ENCODE peak calls at places on chromosomes 12 and 14, in four cellular contexts. W is AG04449, F is endothelial cell of umbilical vein, Y is HFFc6. L is an unnamed sample.

GRCh38 chr12:122858591-122859302 is 23.5 kb downstream of the HIP1R start:
- DNase-seq in Y (no peak), W (no peak), F (no peak), L (no peak)

GRCh38 chr14:64986578-64987571 is at the start of gene FNTB:
- DNase-seq in Y (peak; percentile 96), F (peak; percentile 98), W (peak; percentile 88), L (peak; percentile 98)

GRCh38 chr12:119710374-119710773 is 42.4 kb downstream of the PRKAB1 start:
- DNase-seq in F (no peak), W (no peak), Y (no peak), L (no peak)

GRCh38 chr12:52207106-52207505 is 15.3 kb upstream of the KRT80 start:
- DNase-seq in F (no peak), Y (no peak), W (no peak), L (no peak)

GRCh38 chr12:103881261-103881660 is 40.2 kb upstream of the NT5DC3 start:
- DNase-seq in F (peak; percentile 7), Y (no peak), W (no peak), L (no peak)

GRCh38 chr14:54803926-54804719 is 98.5 kb downstream of the GCH1 start:
- DNase-seq in Y (no peak), F (no peak), W (no peak), L (no peak)

GRCh38 chr14:70188608-70189540 is at the start of gene SLC8A3:
- DNase-seq in F (peak; percentile 35), W (no peak), Y (peak; percentile 1), L (peak; percentile 32)

GRCh38 chr12:76680940-76681339 is 83.0 kb upstream of the ZDHHC17 start:
- DNase-seq in Y (peak; percentile 90), W (peak; percentile 72), F (no peak), L (peak; percentile 25)

GRCh38 chr12:104248444-104248843 is 32.9 kb downstream of the TXNRD1 start:
- DNase-seq in W (no peak), Y (no peak), F (no peak), L (no peak)

GRCh38 chr14:26199599-26200370 is 398.0 kb downstream of the NOVA1 start:
- DNase-seq in F (no peak), Y (no peak), W (no peak), L (peak; percentile 87)

GRCh38 chr12:12408265-12408690 is 51.4 kb downstream of the BORCS5 start:
- DNase-seq in F (no peak), W (no peak), Y (no peak), L (no peak)

GRCh38 chr12:50074936-50075807 is 10.0 kb upstream of the SMARCD1 start:
- DNase-seq in F (peak; percentile 82), W (no peak), Y (peak; percentile 81), L (peak; percentile 79)

GRCh38 chr12:113822986-113823385 is 143.1 kb downstream of the RBM19 start:
- DNase-seq in F (no peak), W (no peak), Y (no peak), L (no peak)

GRCh38 chr14:69405762-69406161 is 7.3 kb downstream of the SLC39A9 start:
- DNase-seq in F (no peak), Y (no peak), W (no peak), L (no peak)

GRCh38 chr12:51381226-51382079 is 9.8 kb downstream of the GALNT6 start:
- DNase-seq in Y (no peak), F (peak; percentile 68), W (no peak), L (peak; percentile 54)

GRCh38 chr12:69987453-69988102 is 162.6 kb downstream of the MYRFL start:
- DNase-seq in W (peak; percentile 84), Y (peak; percentile 83), F (peak; percentile 93), L (peak; percentile 82)

GRCh38 chr12:113586461-113586860 is 114.8 kb upstream of the LHX5 start:
- DNase-seq in F (no peak), W (no peak), Y (no peak), L (no peak)

GRCh38 chr12:69821441-69822204 is 3.4 kb upstream of the MYRFL start:
- DNase-seq in W (no peak), F (peak; percentile 91), Y (no peak), L (peak; percentile 91)

GRCh38 chr12:42976122-42976521 is 386.6 kb upstream of the PRICKLE1 start:
- DNase-seq in W (no peak), F (no peak), Y (no peak), L (no peak)

DNA sequence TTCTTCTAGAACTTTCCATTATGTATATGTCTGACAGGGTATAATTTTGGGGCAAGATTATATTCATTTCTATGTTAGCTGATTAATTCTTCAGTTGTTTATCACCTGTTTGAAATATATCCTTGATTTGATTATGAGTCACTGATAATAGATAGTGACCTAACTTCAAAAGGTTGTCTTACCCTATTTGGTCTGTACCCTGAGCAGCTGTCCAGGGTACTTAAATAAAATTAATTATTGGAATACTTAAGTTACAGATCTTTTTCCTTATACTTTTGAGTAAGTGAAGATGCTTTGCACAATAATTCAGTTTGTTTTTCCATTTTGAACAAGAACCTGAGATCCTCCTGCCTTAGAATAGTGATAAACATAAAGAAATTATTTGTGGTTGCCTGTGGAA is 13.2 kb upstream of the NPAS3 start:
- DNase-seq in F (no peak), Y (no peak), W (no peak), L (no peak)
- TF ChIP-seq CTCF in F (no peak), Y (no peak), W (no peak), L (no peak)

GRCh38 chr12:66169221-66170170 is at the start of gene TMBIM4:
- DNase-seq in F (peak; percentile 92), Y (peak; percentile 89), W (peak; percentile 65), L (peak; percentile 94)
- TF ChIP-seq CTCF in F (peak; percentile 63), Y (peak; percentile 78), W (peak; percentile 61), L (peak; percentile 34)

GRCh38 chr12:2013527-2014223 is 9.4 kb upstream of the DCP1B start:
- DNase-seq in W (no peak), Y (no peak), F (peak; percentile 44), L (no peak)

GRCh38 chr12:2009623-2010022 is 5.4 kb upstream of the DCP1B start:
- DNase-seq in F (no peak), W (no peak), Y (no peak), L (no peak)

GRCh38 chr12:2008677-2009076 is 4.4 kb upstream of the DCP1B start:
- DNase-seq in W (no peak), F (no peak), Y (no peak), L (peak; percentile 63)

GRCh38 chr12:2013111-2013510 is 8.9 kb upstream of the DCP1B start:
- DNase-seq in F (no peak), W (no peak), Y (no peak), L (no peak)

DNA sequence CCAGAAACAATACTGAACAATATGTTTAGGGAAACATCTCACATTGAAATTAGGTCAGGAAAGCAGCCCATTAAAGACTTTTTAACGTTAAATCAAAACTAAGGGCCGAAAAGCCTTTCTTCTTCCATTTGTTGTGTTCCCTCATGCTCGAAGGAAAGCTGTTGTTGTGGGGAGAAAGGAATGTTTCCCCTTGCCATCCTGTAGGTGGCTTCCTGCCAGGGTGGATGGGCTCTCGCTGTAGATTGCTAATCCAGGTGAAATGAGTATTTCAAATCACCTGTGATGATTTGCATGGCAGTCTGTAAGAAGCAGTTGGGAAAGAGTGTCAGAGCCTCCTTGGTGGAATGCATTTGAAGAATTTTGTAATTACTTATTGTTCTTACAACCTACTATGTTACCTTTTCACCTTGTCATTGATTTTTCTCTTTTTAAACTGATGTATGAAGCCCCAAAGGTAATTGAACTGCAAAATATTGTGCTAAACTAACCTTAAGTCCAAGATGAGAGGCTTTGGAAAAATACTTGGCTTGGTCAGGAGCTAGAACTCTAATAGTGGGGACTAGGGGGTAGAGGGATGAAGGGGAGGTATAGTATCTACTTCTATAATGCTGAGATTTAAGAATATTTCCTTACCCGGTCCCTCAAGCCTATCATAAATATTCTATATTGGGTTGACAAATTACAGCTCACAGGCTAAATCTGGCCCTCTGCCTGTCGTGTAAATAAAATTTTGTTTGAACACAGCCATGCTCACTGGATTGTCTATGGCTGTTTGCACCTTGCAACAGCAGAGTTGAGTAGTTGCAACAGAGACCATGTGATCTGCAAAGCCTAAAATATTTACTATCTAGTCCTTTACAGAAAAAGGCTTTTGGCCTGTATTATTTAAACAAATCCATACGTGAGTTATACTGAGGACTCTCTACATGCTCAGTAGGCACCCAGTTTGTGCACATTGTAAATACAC is 7.7 kb upstream of the DCP1B start:
- DNase-seq in F (no peak), Y (no peak), W (no peak), L (no peak)
- TF ChIP-seq CTCF in F (no peak), Y (no peak), W (no peak), L (no peak)

GRCh38 chr14:104593241-104593701 is 11.3 kb downstream of the TMEM179 start:
- DNase-seq in F (no peak), W (no peak), Y (no peak), L (no peak)
- TF ChIP-seq CTCF in F (no peak), W (no peak), Y (no peak), L (no peak)

GRCh38 chr12:132355742-132356681 is 26.6 kb upstream of the GALNT9 start:
- DNase-seq in F (no peak), W (no peak), Y (no peak), L (no peak)
- TF ChIP-seq CTCF in F (no peak), W (no peak), Y (no peak), L (no peak)

DNA sequence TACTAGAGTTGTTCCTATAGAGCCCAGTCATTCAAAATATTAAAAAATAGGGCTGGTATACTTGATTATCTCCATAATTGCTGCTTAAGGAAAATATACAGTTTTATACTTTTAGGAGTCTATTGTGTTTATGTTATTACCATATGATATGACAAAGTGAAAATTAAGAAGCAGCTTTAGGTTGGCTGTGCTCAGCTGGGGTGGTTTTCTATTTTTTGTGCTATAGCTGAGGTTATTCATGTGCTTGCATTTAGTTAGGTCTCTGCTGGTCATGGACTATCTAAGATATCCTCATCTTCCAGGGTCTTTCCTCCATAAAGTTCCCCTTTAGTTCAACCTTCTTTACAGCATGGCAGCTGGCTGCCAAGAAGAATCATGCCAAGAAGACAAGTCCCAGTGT is 13.6 kb upstream of the LMO3 start:
- DNase-seq in F (no peak), W (no peak), Y (no peak), L (no peak)
- TF ChIP-seq CTCF in F (no peak), W (no peak), Y (no peak), L (no peak)

GRCh38 chr14:59018978-59019377 is 169.5 kb upstream of the DAAM1 start:
- DNase-seq in F (no peak), Y (no peak), W (no peak), L (no peak)

GRCh38 chr14:59022144-59022543 is 166.3 kb upstream of the DAAM1 start:
- DNase-seq in W (no peak), F (no peak), Y (no peak), L (no peak)

GRCh38 chr14:59017285-59017965 is 171.0 kb upstream of the DAAM1 start:
- DNase-seq in F (no peak), Y (no peak), W (no peak), L (no peak)

GRCh38 chr14:59018460-59018859 is 170.0 kb upstream of the DAAM1 start:
- DNase-seq in W (no peak), Y (no peak), F (no peak), L (no peak)

DNA sequence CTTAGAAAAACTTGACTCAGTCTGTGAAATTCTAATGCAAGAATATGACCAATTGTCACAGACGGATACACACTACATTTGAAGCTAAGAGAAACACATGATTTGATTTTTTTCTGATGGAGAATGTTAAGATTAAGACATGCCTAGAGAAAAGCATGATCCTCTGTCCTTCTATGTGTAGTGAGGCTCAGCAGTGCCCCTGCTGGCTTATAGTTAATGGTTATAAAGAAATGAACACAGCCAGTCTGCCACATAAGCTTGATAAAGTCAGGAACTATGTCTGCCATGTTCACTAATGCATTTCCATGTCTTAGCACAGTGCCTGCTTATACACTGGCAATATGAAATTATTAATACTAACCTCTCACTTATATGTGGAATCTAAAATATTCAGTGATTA is 168.1 kb upstream of the DAAM1 start:
- DNase-seq in Y (peak; percentile 41), F (peak; percentile 35), W (no peak), L (peak; percentile 43)
- TF ChIP-seq CTCF in Y (peak; percentile 73), F (peak; percentile 43), W (peak; percentile 41), L (peak; percentile 66)

L was measured in astrocyte of the spinal cord.